ENCODE peak calls at places on chromosomes 2 and 18, in six cellular contexts. F is A549, I is K562, Q is IMR-90, G is GM12878, D is HepG2. O is an unnamed sample.

GRCh38 chr2:158936978-158937377 is 31.5 kb upstream of the TANC1 start:
- DNase-seq in G (no peak), F (no peak), D (no peak), Q (peak), I (no peak), O (no peak)

GRCh38 chr2:48496867-48497266 is 33.1 kb upstream of the STON1 start:
- DNase-seq in D (no peak), F (no peak), I (no peak), Q (peak), G (no peak), O (no peak)

GRCh38 chr2:234502285-234502918 is 5.5 kb upstream of the ARL4C start:
- DNase-seq in I (no peak), F (peak), Q (peak), D (no peak), G (no peak), O (no peak)

GRCh38 chr2:237075749-237076599 is 9.7 kb upstream of the COPS8 start:
- DNase-seq in I (no peak), Q (peak), G (no peak), F (no peak), D (peak), O (no peak)

GRCh38 chr2:59413751-59414570 is 1139.5 kb downstream of the BCL11A start:
- DNase-seq in G (no peak), D (no peak), Q (no peak), I (no peak), F (no peak), O (no peak)

GRCh38 chr2:112198780-112199179 is 56.1 kb downstream of the ZC3H8 start:
- DNase-seq in G (no peak), F (no peak), D (no peak), Q (no peak), I (no peak), O (no peak)

GRCh38 chr18:52677991-52678390 is 338.0 kb downstream of the DCC start:
- DNase-seq in I (no peak), D (no peak), G (no peak), Q (no peak), F (no peak), O (no peak)

GRCh38 chr2:36416370-36417165 is 61.0 kb downstream of the CRIM1 start:
- DNase-seq in F (no peak), I (no peak), G (no peak), Q (no peak), D (no peak), O (no peak)

GRCh38 chr2:241833938-241834852 is 24.5 kb downstream of the PDCD1 start:
- DNase-seq in D (no peak), F (no peak), G (no peak), I (no peak), Q (no peak), O (no peak)

GRCh38 chr2:23686405-23687029 is 240.4 kb downstream of the ATAD2B start:
- DNase-seq in D (no peak), G (no peak), Q (no peak), I (no peak), F (no peak), O (no peak)

GRCh38 chr2:100482741-100483140 is 12.5 kb downstream of the NMS start:
- DNase-seq in F (peak), I (peak), G (no peak), D (no peak), Q (no peak), O (peak)

GRCh38 chr2:239630618-239631286 is 229.9 kb upstream of the HDAC4 start:
- DNase-seq in F (peak), I (no peak), Q (peak), G (no peak), D (no peak), O (no peak)

GRCh38 chr18:78396077-78396476 is 583.5 kb upstream of the SALL3 start:
- DNase-seq in I (no peak), F (no peak), D (no peak), G (no peak), Q (no peak), O (no peak)

GRCh38 chr2:73952499-73953446 is 26.1 kb downstream of the DGUOK start:
- DNase-seq in F (no peak), D (no peak), Q (peak), G (no peak), I (no peak), O (no peak)

GRCh38 chr18:36127866-36128845 is 984 bp downstream of the SLC39A6 start:
- DNase-seq in I (peak), Q (peak), G (no peak), F (peak), D (peak), O (peak)

GRCh38 chr2:238098854-238099708 is 1.1 kb upstream of the ESPNL start:
- DNase-seq in F (no peak), G (no peak), Q (no peak), D (no peak), I (no peak), O (no peak)

GRCh38 chr2:10271946-10272345 is 30.8 kb upstream of the HPCAL1 start:
- DNase-seq in G (no peak), I (no peak), Q (no peak), F (no peak), D (peak), O (no peak)

GRCh38 chr2:146634256-146635068 is 1210.4 kb upstream of the ACVR2A start:
- DNase-seq in G (no peak), Q (peak), I (no peak), F (peak), D (no peak), O (no peak)

GRCh38 chr2:219684721-219685689 is 57.6 kb downstream of the SLC4A3 start:
- DNase-seq in G (peak), F (no peak), I (peak), Q (peak), D (peak), O (no peak)

GRCh38 chr18:54939375-54939917 is 19.8 kb downstream of the CCDC68 start:
- DNase-seq in F (no peak), G (no peak), D (peak), Q (no peak), I (peak), O (no peak)

GRCh38 chr2:127535422-127535901 is at the start of gene MYO7B:
- DNase-seq in G (no peak), Q (no peak), F (no peak), I (no peak), D (no peak), O (no peak)

GRCh38 chr2:10253596-10254372 is 48.9 kb upstream of the HPCAL1 start:
- DNase-seq in Q (no peak), G (no peak), I (peak), F (no peak), D (no peak), O (no peak)

GRCh38 chr2:158923180-158923594 is 45.3 kb upstream of the TANC1 start:
- DNase-seq in Q (no peak), G (no peak), I (no peak), F (no peak), D (no peak), O (peak)

GRCh38 chr2:85597241-85597640 is 1.7 kb downstream of the RNF181 start:
- DNase-seq in G (no peak), F (no peak), D (no peak), I (no peak), Q (no peak), O (no peak)

GRCh38 chr2:223459328-223459939 is 142.7 kb downstream of the SCG2 start:
- DNase-seq in F (peak), Q (peak), I (peak), D (no peak), G (no peak), O (no peak)

DNA sequence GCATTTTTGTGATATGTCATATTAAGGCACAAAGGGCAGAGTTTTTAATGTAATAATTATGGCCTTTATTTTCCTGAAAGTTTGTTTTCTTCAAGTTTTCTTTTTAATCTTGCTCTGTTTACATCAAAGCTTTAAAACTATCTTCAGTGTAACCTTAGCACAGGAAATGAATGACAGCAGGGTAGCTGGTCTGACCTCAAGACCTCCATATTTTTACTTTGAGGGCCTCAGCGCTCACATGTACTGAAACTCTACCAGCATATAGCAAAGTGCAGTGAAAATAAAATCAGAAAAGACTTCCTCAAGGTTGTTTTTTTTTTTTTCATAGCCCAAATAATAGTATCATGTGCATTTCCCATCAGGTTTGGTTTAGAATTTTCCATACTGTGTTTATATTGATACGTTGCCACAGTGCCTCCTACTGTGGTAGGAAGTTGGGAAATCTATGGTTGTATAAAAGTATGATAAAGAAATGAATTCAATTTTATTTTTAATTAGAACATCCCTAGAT is 163.4 kb downstream of the UBE2E3 start:
- DNase-seq in Q (no peak), D (no peak), F (no peak), I (no peak), G (no peak), O (no peak)
- TF ChIP-seq BHLHE40 in Q (no peak), D (no peak), F (no peak), I (no peak), G (no peak), O (no peak)

GRCh38 chr2:160940271-160940670 is 220.0 kb upstream of the TANK start:
- DNase-seq in D (no peak), I (no peak), G (no peak), F (no peak), Q (peak), O (no peak)
- TF ChIP-seq BHLHE40 in D (no peak), I (no peak), G (no peak), F (no peak), Q (no peak), O (no peak)

GRCh38 chr18:48780151-48781001 is 170.4 kb downstream of the SMAD7 start:
- DNase-seq in I (peak), F (no peak), G (no peak), Q (peak), D (no peak), O (no peak)
- TF ChIP-seq BHLHE40 in I (peak), F (no peak), G (no peak), Q (peak), D (no peak), O (no peak)

GRCh38 chr2:6855860-6856547 is 9.7 kb downstream of the CMPK2 start:
- DNase-seq in G (no peak), F (no peak), D (peak), Q (no peak), I (no peak), O (no peak)

GRCh38 chr2:6846967-6847695 is 18.6 kb downstream of the CMPK2 start:
- DNase-seq in I (peak), G (no peak), D (no peak), F (peak), Q (no peak), O (no peak)

GRCh38 chr2:6856548-6856920 is 9.2 kb downstream of the CMPK2 start:
- DNase-seq in I (no peak), Q (no peak), D (no peak), G (no peak), F (no peak), O (no peak)

GRCh38 chr2:6846540-6846939 is 19.2 kb downstream of the CMPK2 start:
- DNase-seq in Q (no peak), I (no peak), F (no peak), G (no peak), D (no peak), O (no peak)

DNA sequence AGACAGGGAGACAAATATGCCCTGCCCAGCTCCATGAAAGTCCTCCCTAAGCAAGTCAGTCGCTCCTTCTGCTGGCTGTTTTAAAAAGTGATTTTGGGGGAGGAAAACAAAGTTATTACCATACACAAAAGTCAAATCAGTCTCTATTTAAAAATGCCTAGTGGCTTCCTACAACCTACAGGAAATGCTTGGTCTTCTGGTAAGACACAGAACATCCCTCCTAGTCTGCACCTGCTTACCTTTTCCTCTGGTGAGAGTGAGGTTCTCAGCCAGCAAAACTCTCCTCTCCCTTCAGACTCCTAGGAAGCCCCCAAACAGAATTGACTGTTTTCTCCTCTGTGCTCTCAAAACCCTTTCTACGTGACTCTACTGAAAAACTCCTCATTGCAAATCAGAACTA is 13.5 kb downstream of the CMPK2 start:
- DNase-seq in I (no peak), Q (no peak), F (no peak), G (no peak), D (no peak), O (no peak)
- TF ChIP-seq BHLHE40 in I (no peak), Q (no peak), F (no peak), G (no peak), D (no peak), O (no peak)

GRCh38 chr2:231308631-231309414 is 86.7 kb upstream of the B3GNT7 start:
- DNase-seq in F (peak), G (no peak), D (no peak), Q (peak), I (no peak), O (no peak)
- TF ChIP-seq BHLHE40 in F (no peak), G (no peak), D (no peak), Q (no peak), I (no peak), O (no peak)

GRCh38 chr2:232610081-232610480 is 23.3 kb upstream of the EFHD1 start:
- DNase-seq in F (no peak), D (no peak), I (no peak), Q (no peak), G (no peak), O (no peak)

GRCh38 chr2:232609607-232610006 is 23.8 kb upstream of the EFHD1 start:
- DNase-seq in D (no peak), G (no peak), Q (no peak), I (no peak), F (no peak), O (no peak)

GRCh38 chr2:232613538-232614134 is 19.8 kb upstream of the EFHD1 start:
- DNase-seq in F (no peak), D (no peak), Q (no peak), I (no peak), G (no peak), O (no peak)

GRCh38 chr2:232611061-232611460 is 22.3 kb upstream of the EFHD1 start:
- DNase-seq in Q (no peak), D (no peak), I (no peak), G (no peak), F (no peak), O (no peak)

GRCh38 chr2:232611559-232612218 is 21.7 kb upstream of the EFHD1 start:
- DNase-seq in F (peak), D (peak), G (no peak), I (peak), Q (peak), O (peak)
- TF ChIP-seq BHLHE40 in F (no peak), D (no peak), G (no peak), I (no peak), Q (no peak), O (no peak)

GRCh38 chr2:169486487-169486886 is 7.2 kb downstream of the BBS5 start:
- DNase-seq in I (no peak), F (no peak), D (no peak), G (no peak), Q (no peak), O (no peak)

GRCh38 chr2:169493360-169493759 is 14.1 kb downstream of the BBS5 start:
- DNase-seq in D (peak), Q (no peak), I (no peak), G (no peak), F (no peak), O (no peak)

GRCh38 chr2:169490834-169491233 is 11.5 kb downstream of the BBS5 start:
- DNase-seq in G (no peak), F (no peak), I (no peak), Q (no peak), D (no peak), O (no peak)

GRCh38 chr2:169495310-169495928 is 14.1 kb upstream of the KLHL41 start:
- DNase-seq in I (no peak), G (no peak), D (no peak), Q (no peak), F (no peak), O (no peak)

GRCh38 chr2:169491378-169491777 is 12.1 kb downstream of the BBS5 start:
- DNase-seq in Q (no peak), F (no peak), G (no peak), I (no peak), D (no peak), O (no peak)
- TF ChIP-seq BHLHE40 in Q (no peak), F (no peak), G (no peak), I (no peak), D (no peak), O (no peak)

GRCh38 chr2:189719531-189719930 is 43.1 kb downstream of the OSGEPL1 start:
- DNase-seq in I (no peak), G (no peak), F (no peak), D (no peak), Q (no peak), O (no peak)
- TF ChIP-seq BHLHE40 in I (no peak), G (no peak), F (no peak), D (no peak), Q (no peak), O (no peak)

DNA sequence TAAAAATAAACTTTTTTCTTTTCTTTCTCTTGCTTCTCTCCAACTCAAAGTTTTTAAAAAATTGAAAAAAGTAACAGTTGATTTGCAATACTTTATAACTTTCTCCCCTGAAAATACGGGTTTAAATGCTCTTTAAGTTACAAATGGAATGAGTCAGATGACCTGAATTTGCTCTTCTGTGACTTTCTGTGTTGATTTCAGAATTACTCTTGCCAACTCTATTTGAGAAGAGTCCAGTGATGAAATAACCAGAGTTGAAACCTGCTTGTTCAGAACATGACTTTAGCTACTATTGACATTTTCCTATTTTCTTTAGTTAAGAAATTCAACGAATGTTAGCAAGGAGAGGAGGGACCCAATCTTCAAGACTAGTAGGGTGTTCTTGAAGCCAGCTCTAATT is 146.1 kb upstream of the ZSWIM2 start:
- DNase-seq in F (no peak), I (no peak), D (no peak), G (no peak), Q (peak), O (no peak)
- TF ChIP-seq BHLHE40 in F (no peak), I (no peak), D (no peak), G (no peak), Q (no peak), O (no peak)

O was measured in HEK293T.